ENCODE peak calls at places on chromosomes 13 and 19, in nine cellular contexts. S, P, I, B, A, J, W, O and Y are unnamed samples.

GRCh38 chr19:19465436-19466070 is 49.8 kb downstream of the TSSK6 start:
- DNase-seq in S (no peak), P (no peak), I (peak; percentile 73), B (no peak), A (no peak), J (no peak), W (no peak), O (no peak), Y (no peak)

GRCh38 chr13:103283451-103283820 is 217.2 kb upstream of the SLC10A2 start:
- DNase-seq in S (no peak), P (no peak), I (no peak), B (no peak), A (no peak), J (no peak), W (no peak), O (no peak), Y (no peak)

GRCh38 chr13:34469212-34469983 is 472.7 kb upstream of the NBEA start:
- DNase-seq in S (no peak), P (peak; percentile 30), I (no peak), B (peak; percentile 97), A (peak; percentile 23), J (no peak), W (no peak), O (no peak), Y (no peak)

GRCh38 chr13:66312312-66313087 is 917.6 kb downstream of the PCDH9 start:
- DNase-seq in S (no peak), P (no peak), I (no peak), B (no peak), A (peak; percentile 77), J (no peak), W (no peak), O (peak; percentile 44), Y (no peak)

GRCh38 chr19:57320180-57321084 is at the start of gene ZNF543:
- DNase-seq in S (peak; percentile 90), P (peak; percentile 97), I (peak; percentile 97), B (peak; percentile 92), A (peak; percentile 97), J (peak; percentile 90), W (peak; percentile 95), O (peak; percentile 96), Y (peak; percentile 94)

GRCh38 chr19:44588753-44589112 is 24.6 kb upstream of the IGSF23 start:
- DNase-seq in S (no peak), P (no peak), I (no peak), B (peak; percentile 95), A (no peak), J (no peak), W (no peak), O (no peak), Y (no peak)

GRCh38 chr13:64088491-64088890 is 2672.8 kb upstream of the PCDH20 start:
- DNase-seq in S (no peak), P (no peak), I (no peak), B (no peak), A (no peak), J (no peak), W (no peak), O (no peak), Y (no peak)

GRCh38 chr13:23506071-23506820 is 64.0 kb upstream of the TNFRSF19 start:
- DNase-seq in S (no peak), P (no peak), I (no peak), B (no peak), A (peak; percentile 6), J (no peak), W (peak; percentile 4), O (no peak), Y (no peak)

GRCh38 chr13:52846567-52847321 is 1.7 kb downstream of the PCDH8 start:
- DNase-seq in S (no peak), P (no peak), I (peak; percentile 83), B (no peak), A (peak; percentile 27), J (no peak), W (peak; percentile 97), O (peak; percentile 54), Y (peak; percentile 86)

GRCh38 chr19:42132030-42132628 is at the start of gene POU2F2:
- DNase-seq in S (no peak), P (no peak), I (peak; percentile 88), B (no peak), A (no peak), J (peak; percentile 87), W (no peak), O (peak; percentile 81), Y (no peak)

GRCh38 chr13:85529216-85529590 is 270.0 kb downstream of the SLITRK6 start:
- DNase-seq in S (no peak), P (no peak), I (no peak), B (no peak), A (no peak), J (no peak), W (no peak), O (no peak), Y (no peak)

GRCh38 chr13:23427342-23428182 is 5.9 kb downstream of the SACS start:
- DNase-seq in S (peak; percentile 82), P (no peak), I (no peak), B (no peak), A (peak; percentile 86), J (no peak), W (no peak), O (peak; percentile 33), Y (no peak)

GRCh38 chr19:5090780-5091575 is 122.1 kb downstream of the KDM4B start:
- DNase-seq in S (peak; percentile 40), P (no peak), I (no peak), B (no peak), A (peak; percentile 57), J (no peak), W (peak; percentile 35), O (no peak), Y (no peak)

GRCh38 chr13:31101511-31102170 is 60.1 kb downstream of the HSPH1 start:
- DNase-seq in S (no peak), P (no peak), I (no peak), B (no peak), A (no peak), J (no peak), W (no peak), O (no peak), Y (no peak)

GRCh38 chr13:102642475-102642874 is 45.7 kb downstream of the TPP2 start:
- DNase-seq in S (no peak), P (no peak), I (no peak), B (no peak), A (peak; percentile 10), J (no peak), W (no peak), O (peak; percentile 61), Y (no peak)

GRCh38 chr13:31301119-31301518 is 101.3 kb downstream of the B3GLCT start:
- DNase-seq in S (no peak), P (no peak), I (no peak), B (no peak), A (no peak), J (no peak), W (no peak), O (no peak), Y (no peak)

GRCh38 chr19:54481326-54481930 is 8.3 kb upstream of the CDC42EP5 start:
- DNase-seq in S (no peak), P (peak; percentile 62), I (no peak), B (peak; percentile 32), A (peak; percentile 40), J (peak; percentile 40), W (peak; percentile 81), O (no peak), Y (peak; percentile 64)
- TF ChIP-seq CTCF in S (peak; percentile 20), P (peak; percentile 58), I (peak; percentile 57), B (peak; percentile 89), A (peak; percentile 63), J (peak; percentile 89), W (peak; percentile 65), O (peak; percentile 73), Y (peak; percentile 68)

DNA sequence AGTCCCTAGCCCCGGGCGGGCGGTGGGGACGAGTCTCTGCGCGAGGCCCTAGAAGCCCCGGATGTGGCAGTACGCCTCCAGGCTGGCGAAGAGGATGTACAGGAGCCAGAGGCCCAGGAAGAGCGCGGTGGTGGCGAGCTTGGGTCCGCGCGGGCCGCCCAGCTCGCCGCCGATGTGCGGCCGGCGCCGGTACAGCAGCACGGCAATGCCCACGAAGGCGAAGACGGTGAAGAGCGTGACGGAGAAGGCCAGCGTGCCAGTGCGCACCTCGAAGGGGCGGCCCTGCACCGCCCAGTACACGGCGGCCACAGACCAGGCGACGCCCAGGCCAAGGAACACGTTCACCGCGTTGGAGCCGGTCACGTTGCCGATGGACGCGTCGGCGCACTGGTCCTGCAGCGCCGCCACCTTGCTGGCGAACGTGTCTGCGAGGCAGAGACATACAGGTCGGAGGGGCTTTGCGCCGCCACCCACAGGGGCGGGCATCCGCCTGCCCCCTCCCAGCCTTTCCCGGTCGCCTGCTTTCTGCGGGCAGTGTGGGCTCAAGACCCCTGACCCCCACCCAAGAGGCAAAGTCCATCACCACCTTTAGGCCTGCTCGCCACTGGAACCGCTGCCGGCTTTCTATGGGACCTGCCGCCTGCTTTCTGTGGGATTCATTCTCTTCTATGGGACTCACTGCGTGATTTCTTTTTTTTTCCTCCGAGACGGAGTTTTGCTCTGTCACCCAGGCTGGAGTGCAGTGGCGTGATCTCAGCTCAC is 10.9 kb upstream of the MEIS3 start:
- DNase-seq in S (no peak), P (peak; percentile 30), I (no peak), B (no peak), A (peak; percentile 64), J (peak; percentile 22), W (peak; percentile 66), O (peak; percentile 64), Y (no peak)
- TF ChIP-seq CTCF in S (peak; percentile 15), P (peak; percentile 36), I (peak; percentile 43), B (no peak), A (no peak), J (no peak), W (peak; percentile 21), O (peak; percentile 2), Y (peak; percentile 26)

GRCh38 chr13:49098771-49099512 is 121.2 kb upstream of the MLNR start:
- DNase-seq in S (no peak), P (peak; percentile 10), I (no peak), B (peak; percentile 50), A (peak; percentile 62), J (no peak), W (no peak), O (no peak), Y (no peak)
- TF ChIP-seq CTCF in S (peak; percentile 18), P (no peak), I (peak; percentile 47), B (peak; percentile 62), A (peak; percentile 30), J (no peak), W (peak; percentile 34), O (no peak), Y (no peak)

GRCh38 chr19:7497292-7497691 is 8.5 kb upstream of the PEX11G start:
- DNase-seq in S (no peak), P (peak; percentile 16), I (no peak), B (no peak), A (peak; percentile 21), J (no peak), W (peak; percentile 42), O (no peak), Y (peak; percentile 34)

GRCh38 chr19:7489609-7490044 is 792 bp upstream of the PEX11G start:
- DNase-seq in S (no peak), P (no peak), I (no peak), B (no peak), A (no peak), J (no peak), W (no peak), O (peak; percentile 61), Y (no peak)

GRCh38 chr19:7488736-7489353 is at the start of gene PEX11G:
- DNase-seq in S (peak; percentile 87), P (peak; percentile 90), I (peak; percentile 99), B (peak; percentile 74), A (peak; percentile 90), J (peak; percentile 92), W (peak; percentile 95), O (peak; percentile 96), Y (peak; percentile 94)

GRCh38 chr19:7492142-7493055 is 3.6 kb upstream of the PEX11G start:
- DNase-seq in S (no peak), P (no peak), I (no peak), B (peak; percentile 92), A (peak; percentile 56), J (no peak), W (no peak), O (no peak), Y (no peak)

GRCh38 chr19:7494416-7495098 is 5.7 kb upstream of the PEX11G start:
- DNase-seq in S (no peak), P (no peak), I (no peak), B (no peak), A (peak; percentile 52), J (no peak), W (peak; percentile 31), O (no peak), Y (no peak)
- TF ChIP-seq CTCF in S (no peak), P (no peak), I (no peak), B (no peak), A (peak; percentile 34), J (no peak), W (no peak), O (no peak), Y (no peak)